ENCODE peak calls at places on chromosomes 6 and 20, in seven cellular contexts. Q is lower leg skin; J is activated CD4-positive, alpha-beta T cell treated with anti-CD3 and anti-CD28 coated beads, Interleukin-2, amount 50 U/mL, for 1 hour; D is AG08396; F is stimulated activated naive B cell treated with anti-CD40 and anti-IgM and Interleukin-4, amounts not matched to agents 10 μg/mL and 1 μg/mL and 100 μg/mL, for 72 hours; S is psoas muscle; X is activated T-cell treated with anti-CD3 and anti-CD28 coated beads, Interleukin-2, amount 50 U/mL, for 72 hours. W is an unnamed sample.
A peak's percentile ranks its signal among the peaks of the same experiment; 100 is the strongest.

GRCh38 chr6:72205500-72205899 is 319.1 kb downstream of the RIMS1 start:
- DNase-seq in F (no peak), Q (no peak), J (no peak), D (no peak), X (no peak), S (no peak), W (no peak)

GRCh38 chr20:3847419-3847940 is 846 bp downstream of the MAVS start:
- DNase-seq in F (no peak), D (no peak), X (no peak), Q (no peak), S (no peak), J (no peak), W (no peak)

GRCh38 chr6:142746524-142746923 is 198.5 kb downstream of the HIVEP2 start:
- DNase-seq in Q (no peak), F (no peak), D (no peak), S (no peak), J (peak; percentile 11), X (peak; percentile 20), W (no peak)

GRCh38 chr20:25485872-25486271 is 78.4 kb downstream of the GINS1 start:
- DNase-seq in Q (no peak), F (no peak), J (no peak), D (no peak), X (no peak), S (no peak), W (no peak)

GRCh38 chr20:53492212-53492611 is 101.4 kb downstream of the ZNF217 start:
- DNase-seq in D (no peak), X (no peak), F (no peak), S (no peak), Q (no peak), J (no peak), W (no peak)

GRCh38 chr20:38315290-38315966 is 11.5 kb downstream of the BPI start:
- DNase-seq in J (no peak), X (no peak), F (no peak), Q (no peak), S (no peak), D (peak; percentile 25), W (no peak)

GRCh38 chr6:168045706-168046620 is 33.0 kb downstream of the FRMD1 start:
- DNase-seq in J (no peak), S (no peak), D (no peak), Q (no peak), F (no peak), X (no peak), W (no peak)

GRCh38 chr6:42321976-42322375 is 104.3 kb upstream of the MRPS10 start:
- DNase-seq in J (no peak), Q (no peak), X (no peak), S (no peak), F (no peak), D (no peak), W (no peak)

GRCh38 chr6:52741872-52742271 is 21.4 kb downstream of the GSTA2 start:
- DNase-seq in S (no peak), Q (no peak), D (no peak), X (no peak), F (no peak), J (no peak), W (no peak)

GRCh38 chr6:163926642-163927041 is 512.1 kb downstream of the QKI start:
- DNase-seq in D (peak; percentile 37), J (no peak), F (no peak), S (peak; percentile 74), X (no peak), Q (peak; percentile 28), W (no peak)

GRCh38 chr20:58608096-58608840 is 42.8 kb upstream of the STX16 start:
- DNase-seq in Q (no peak), F (no peak), S (peak; percentile 25), D (no peak), X (no peak), J (no peak), W (no peak)

W was measured in smooth muscle cell of the brain vasculature.